ENCODE peak calls at places on chromosomes 11 and 22, in four cellular contexts. A is stimulated activated CD4-positive, alpha-beta T cell treated with anti-CD3 and anti-CD28 coated beads, Interleukin-2, amount 100 ng/mL, for 48 hours; L is neural progenitor cell; Z is activated T-cell treated with anti-CD3 and anti-CD28 coated beads for 1 hour. O is an unnamed sample.

GRCh38 chr11:105334025-105334714 is 194.6 kb upstream of the CARD18 start:
- DNase-seq in A (no peak), L (no peak), Z (no peak), O (no peak)

GRCh38 chr11:106585061-106585460 is 433.2 kb downstream of the GUCY1A2 start:
- DNase-seq in A (no peak), L (peak; percentile 59), Z (no peak), O (no peak)

GRCh38 chr11:32304521-32304920 is 130.8 kb downstream of the WT1 start:
- DNase-seq in A (no peak), L (no peak), Z (no peak), O (no peak)

GRCh38 chr11:63880031-63880841 is 36.7 kb downstream of the RCOR2 start:
- DNase-seq in A (no peak), L (peak; percentile 28), Z (no peak), O (no peak)

GRCh38 chr22:42138972-42139371 is 8.4 kb upstream of the CYP2D6 start:
- DNase-seq in A (no peak), L (no peak), Z (no peak), O (no peak)

GRCh38 chr11:132395434-132395833 is 1025.0 kb downstream of the NTM start:
- DNase-seq in A (no peak), L (no peak), Z (no peak), O (no peak)

GRCh38 chr11:70879601-70880285 is 372.6 kb downstream of the SHANK2 start:
- DNase-seq in A (no peak), L (no peak), Z (no peak), O (no peak)

GRCh38 chr22:45896153-45896951 is 80.6 kb downstream of the WNT7B start:
- DNase-seq in A (no peak), L (no peak), Z (no peak), O (no peak)

GRCh38 chr11:15947681-15948648 is 408.4 kb downstream of the SOX6 start:
- DNase-seq in A (no peak), L (no peak), Z (no peak), O (no peak)

GRCh38 chr11:69319255-69320106 is 25.5 kb downstream of the MYEOV start:
- DNase-seq in A (no peak), L (no peak), Z (no peak), O (no peak)

GRCh38 chr11:57453543-57454177 is 6.7 kb upstream of the RTN4RL2 start:
- DNase-seq in A (no peak), L (no peak), Z (no peak), O (no peak)

GRCh38 chr22:50141891-50142363 is 28.6 kb upstream of the PANX2 start:
- DNase-seq in A (no peak), L (peak; percentile 76), Z (no peak), O (no peak)

GRCh38 chr11:33500331-33500730 is 200.3 kb downstream of the C11orf91 start:
- DNase-seq in A (no peak), L (no peak), Z (no peak), O (no peak)

GRCh38 chr11:117281159-117281558 is 10.0 kb upstream of the BACE1-AS start:
- DNase-seq in A (no peak), L (no peak), Z (no peak), O (no peak)

GRCh38 chr11:58330861-58331260 is 28.0 kb downstream of the OR5B17 start:
- DNase-seq in A (no peak), L (no peak), Z (no peak), O (no peak)

GRCh38 chr11:68870470-68870869 is 28.8 kb upstream of the CPT1A start:
- DNase-seq in A (no peak), L (no peak), Z (no peak), O (peak; percentile 11)

GRCh38 chr11:104735013-104735412 is 163.2 kb downstream of the CASP12 start:
- DNase-seq in A (no peak), L (no peak), Z (no peak), O (no peak)

GRCh38 chr22:24386814-24387550 is 40.4 kb upstream of the ADORA2A start:
- DNase-seq in A (no peak), L (no peak), Z (no peak), O (no peak)

O was measured in HL-60.